ENCODE peak calls at places on chromosomes 13 and 19, in four cellular contexts. J, T, Z and Q are unnamed samples. For H3K9me3, the result is how much of the 10 kb centered on the place peaks cover.

GRCh38 chr19:38702278-38702677 is 42.0 kb downstream of the CAPN12 start:
- DNase-seq in Z (no peak), T (no peak), J (no peak), Q (no peak)

GRCh38 chr19:262125-262524 is 29.1 kb downstream of the PLPP2 start:
- DNase-seq in T (no peak), Z (no peak), J (no peak), Q (no peak)

GRCh38 chr13:81686877-81687276 is 1346.0 kb upstream of the SPRY2 start:
- DNase-seq in T (no peak), J (no peak), Z (no peak), Q (no peak)

GRCh38 chr19:30222428-30222873 is 149.7 kb upstream of the ZNF536 start:
- DNase-seq in J (no peak), Z (peak), T (no peak), Q (no peak)

GRCh38 chr19:50607388-50607787 is 32.3 kb downstream of the SYT3 start:
- DNase-seq in J (no peak), T (no peak), Z (no peak), Q (no peak)

GRCh38 chr19:19075126-19075525 is 11.3 kb downstream of the SLC25A42 start:
- DNase-seq in J (no peak), Z (no peak), T (no peak), Q (no peak)

GRCh38 chr19:2095338-2095938 is 688 bp downstream of the MOB3A start:
- DNase-seq in J (peak), T (peak), Z (no peak), Q (no peak)

GRCh38 chr13:30143671-30144400 is 163.5 kb downstream of the KATNAL1 start:
- DNase-seq in Z (no peak), T (no peak), J (no peak), Q (no peak)

GRCh38 chr13:21738636-21739035 is 67.8 kb downstream of the FGF9 start:
- DNase-seq in J (no peak), T (no peak), Z (no peak), Q (no peak)

GRCh38 chr13:110347535-110348308 is 40.6 kb downstream of the COL4A2 start:
- DNase-seq in T (peak), J (no peak), Z (peak), Q (no peak)

GRCh38 chr13:50285283-50285682 is 270.0 kb downstream of the KCNRG start:
- DNase-seq in Z (no peak), T (no peak), J (no peak), Q (no peak)

GRCh38 chr19:3358919-3359849 is 7.2 kb upstream of the NFIC start:
- DNase-seq in Z (peak), J (peak), T (peak), Q (peak)

GRCh38 chr13:100176781-100177389 is 88.0 kb downstream of the PCCA start:
- DNase-seq in Z (no peak), T (no peak), J (no peak), Q (no peak)

GRCh38 chr13:40158218-40158617 is 502.8 kb downstream of the COG6 start:
- DNase-seq in J (no peak), T (no peak), Z (no peak), Q (no peak)

GRCh38 chr13:78657699-78658629 is 991 bp downstream of the OBI1 start:
- DNase-seq in T (no peak), J (no peak), Z (no peak), Q (no peak)

GRCh38 chr19:6064016-6064702 is 46.1 kb downstream of the RFX2 start:
- DNase-seq in J (no peak), T (peak), Z (no peak), Q (no peak)

GRCh38 chr13:90565985-90566713 is 781.3 kb upstream of the MIR17HG start:
- DNase-seq in Z (no peak), J (no peak), T (no peak), Q (no peak)

GRCh38 chr13:109694972-109695371 is 91.4 kb downstream of the IRS2 start:
- DNase-seq in Z (no peak), J (no peak), T (no peak), Q (no peak)

GRCh38 chr13:43874512-43875092 is 4.9 kb downstream of the CCDC122 start:
- DNase-seq in T (no peak), J (no peak), Z (no peak), Q (no peak)

GRCh38 chr13:24997367-24997967 is 98.5 kb upstream of the PABPC3 start:
- DNase-seq in Z (no peak), J (no peak), T (no peak), Q (no peak)

GRCh38 chr13:23579072-23579885 is 9.1 kb downstream of the TNFRSF19 start:
- DNase-seq in T (peak), J (peak), Z (peak), Q (peak)

GRCh38 chr19:46840157-46840942 is 10.3 kb downstream of the AP2S1 start:
- DNase-seq in J (peak), Z (peak), T (no peak), Q (no peak)

GRCh38 chr13:45464687-45465453 is at the start of gene COG3:
- DNase-seq in Z (peak), J (peak), T (peak), Q (peak)

GRCh38 chr13:35342440-35342839 is 134.0 kb downstream of the MAB21L1 start:
- DNase-seq in T (no peak), J (no peak), Z (no peak), Q (no peak)

GRCh38 chr13:91162180-91162579 is 185.3 kb upstream of the MIR17HG start:
- DNase-seq in Z (no peak), J (no peak), T (no peak), Q (no peak)

GRCh38 chr13:81760316-81760715 is 1419.4 kb upstream of the SPRY2 start:
- DNase-seq in J (no peak), T (no peak), Z (no peak), Q (no peak)

GRCh38 chr19:36392916-36393673 is 14.1 kb upstream of the ZFP14 start:
- DNase-seq in Z (no peak), J (no peak), T (no peak), Q (no peak)
- H3K9me3 ChIP-seq in Z (under half), J (under half), T (under half), Q (under half)

GRCh38 chr19:45400192-45400591 is 4.7 kb downstream of the PPP1R13L start:
- DNase-seq in T (no peak), Z (no peak), J (no peak), Q (no peak)

GRCh38 chr19:45403272-45403671 is 1.6 kb downstream of the PPP1R13L start:
- DNase-seq in T (no peak), Z (no peak), J (no peak), Q (no peak)

GRCh38 chr19:45402469-45403070 is 2.3 kb downstream of the PPP1R13L start:
- DNase-seq in Z (peak), T (peak), J (peak), Q (peak)

GRCh38 chr19:45403781-45404556 is 900 bp downstream of the PPP1R13L start:
- DNase-seq in Z (peak), T (peak), J (peak), Q (peak)

GRCh38 chr19:45401815-45402468 is 2.9 kb downstream of the PPP1R13L start:
- DNase-seq in J (no peak), Z (no peak), T (no peak), Q (no peak)
- TF ChIP-seq CTCF in J (no peak), Z (no peak), T (no peak), Q (no peak)

GRCh38 chr19:17357724-17358123 is 19.4 kb downstream of the PLVAP start:
- DNase-seq in T (no peak), Z (no peak), J (no peak), Q (no peak)
- H3K9me3 ChIP-seq in T (under half), Z (under half), J (under half), Q (under half)

DNA sequence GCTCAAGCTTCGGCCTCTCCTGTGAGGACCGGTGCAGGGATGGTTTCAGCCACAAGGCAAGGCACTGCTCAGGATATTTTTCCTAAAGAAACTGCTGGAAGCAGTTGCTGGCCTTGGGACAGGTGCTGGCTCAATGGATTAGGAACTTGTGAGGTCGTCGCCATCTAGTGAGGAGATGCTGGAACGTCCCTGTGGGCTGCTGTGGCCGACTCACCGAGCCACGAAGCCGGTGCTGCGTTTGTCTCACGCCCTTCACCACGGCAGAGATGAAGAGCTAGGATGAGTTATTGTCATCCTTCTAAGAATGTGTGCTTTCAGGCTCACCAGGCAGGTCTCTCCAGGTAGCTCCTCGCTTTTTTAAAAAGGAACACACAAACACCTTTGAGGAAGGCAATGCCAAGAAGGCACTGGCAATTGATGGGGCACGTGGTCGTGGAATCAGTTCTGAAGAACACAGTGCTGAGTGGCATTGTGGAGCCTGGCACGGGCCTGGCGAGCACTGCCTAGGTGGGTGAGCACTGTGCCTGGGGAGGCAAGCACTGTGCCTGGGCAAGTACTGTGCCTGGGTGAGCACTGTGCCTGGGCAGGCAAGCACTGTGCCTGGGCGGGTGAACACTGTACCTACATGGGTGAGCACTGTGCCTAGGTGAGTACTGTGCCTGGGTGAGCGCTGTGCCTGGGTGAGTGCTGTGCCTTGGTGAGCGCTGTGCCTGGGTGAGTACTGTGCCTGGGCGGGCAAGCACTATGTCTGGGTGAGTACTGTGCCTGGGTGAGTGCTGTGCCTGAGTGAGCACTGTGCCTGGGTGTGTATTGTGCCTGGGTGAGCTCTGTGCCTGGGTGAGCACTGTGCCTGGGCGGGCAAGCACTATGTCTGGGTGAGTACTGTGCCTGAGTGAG is 140.4 kb downstream of the TEX29 start:
- DNase-seq in J (peak), T (no peak), Z (no peak), Q (no peak)
- TF ChIP-seq CTCF in J (no peak), T (no peak), Z (peak), Q (no peak)

GRCh38 chr19:9865732-9866627 is 30.9 kb downstream of the PIN1 start:
- DNase-seq in T (peak), J (no peak), Z (no peak), Q (no peak)

GRCh38 chr19:9872618-9873242 is 37.6 kb downstream of the PIN1 start:
- DNase-seq in Z (no peak), T (no peak), J (no peak), Q (no peak)

GRCh38 chr19:9869008-9869617 is 34.0 kb downstream of the PIN1 start:
- DNase-seq in J (no peak), Z (no peak), T (no peak), Q (no peak)

GRCh38 chr19:9875796-9876195 is 40.7 kb downstream of the PIN1 start:
- DNase-seq in Z (no peak), T (no peak), J (no peak), Q (no peak)

GRCh38 chr19:9871626-9872338 is 36.7 kb downstream of the PIN1 start:
- DNase-seq in J (no peak), Z (no peak), T (no peak), Q (no peak)
- H3K9me3 ChIP-seq in J (under half), Z (under half), T (under half), Q (under half)

GRCh38 chr13:98397221-98397620 is 179.7 kb downstream of the STK24 start:
- DNase-seq in Z (no peak), T (no peak), J (no peak), Q (no peak)
- TF ChIP-seq CTCF in Z (peak), T (no peak), J (no peak), Q (no peak)